ENCODE peak calls at places on chromosomes 7 and 10, in eight cellular contexts. Z, S, H, L, T, K, W and V are unnamed samples.

GRCh38 chr10:29598861-29599311 is 35.9 kb downstream of the SVIL start:
- DNase-seq in K (no peak), Z (peak), T (no peak), H (no peak), S (no peak), W (no peak), L (no peak), V (no peak)

GRCh38 chr7:132526111-132526741 is 50.0 kb downstream of the PLXNA4 start:
- DNase-seq in Z (no peak), T (no peak), W (no peak), H (no peak), L (no peak), S (no peak), K (no peak), V (no peak)

GRCh38 chr7:66837007-66837406 is 84.0 kb upstream of the TMEM248 start:
- DNase-seq in H (peak), L (no peak), W (peak), K (peak), S (no peak), T (no peak), Z (peak), V (no peak)

GRCh38 chr10:71548494-71548846 is 151.8 kb downstream of the CDH23 start:
- DNase-seq in L (no peak), Z (peak), K (no peak), S (no peak), W (no peak), H (peak), T (no peak), V (no peak)

GRCh38 chr10:124256151-124256550 is 162.6 kb downstream of the OAT start:
- DNase-seq in Z (no peak), L (no peak), W (no peak), S (no peak), H (no peak), T (no peak), K (no peak), V (no peak)

GRCh38 chr10:78925800-78926319 is 142.9 kb upstream of the ZMIZ1 start:
- DNase-seq in W (no peak), Z (peak), K (no peak), T (no peak), H (no peak), L (no peak), S (no peak), V (peak)

GRCh38 chr7:50805425-50806130 is 22.9 kb upstream of the GRB10 start:
- DNase-seq in H (no peak), S (no peak), T (no peak), W (peak), K (no peak), L (no peak), Z (no peak), V (no peak)

GRCh38 chr10:125808047-125808446 is 15.0 kb downstream of the UROS start:
- DNase-seq in Z (no peak), H (no peak), K (no peak), W (no peak), S (no peak), L (no peak), T (no peak), V (no peak)

GRCh38 chr7:25216837-25217236 is 11.4 kb downstream of the NPVF start:
- DNase-seq in S (peak), H (no peak), W (peak), K (no peak), L (peak), T (peak), Z (peak), V (peak)

GRCh38 chr10:104582604-104582951 is 58.5 kb upstream of the SORCS3 start:
- DNase-seq in Z (no peak), T (no peak), W (no peak), S (peak), H (no peak), L (no peak), K (no peak), V (no peak)

GRCh38 chr7:24336461-24336860 is 52.5 kb downstream of the NPY start:
- DNase-seq in W (no peak), S (no peak), H (no peak), K (no peak), L (no peak), Z (no peak), T (no peak), V (no peak)

GRCh38 chr7:82319674-82320118 is 123.9 kb downstream of the CACNA2D1 start:
- DNase-seq in K (peak), W (no peak), S (peak), T (no peak), H (no peak), L (peak), Z (peak), V (peak)

GRCh38 chr10:82288461-82288881 is 413.5 kb downstream of the NRG3 start:
- DNase-seq in K (no peak), L (no peak), Z (peak), W (no peak), S (no peak), H (no peak), T (no peak), V (no peak)

GRCh38 chr10:45063605-45064231 is 63.0 kb downstream of the ZNF22 start:
- DNase-seq in L (no peak), H (no peak), T (no peak), S (no peak), K (no peak), Z (no peak), W (no peak), V (no peak)

GRCh38 chr7:141562543-141562942 is 11.3 kb downstream of the AGK start:
- DNase-seq in W (no peak), Z (no peak), L (no peak), T (no peak), S (no peak), H (no peak), K (no peak), V (no peak)

GRCh38 chr7:56250135-56250534 is 133.9 kb upstream of the NUPR2 start:
- DNase-seq in W (no peak), T (no peak), L (no peak), K (no peak), H (no peak), S (no peak), Z (no peak), V (no peak)

GRCh38 chr7:154832557-154833138 is 170.3 kb downstream of the PAXIP1 start:
- DNase-seq in S (no peak), H (peak), W (peak), Z (peak), K (no peak), L (peak), T (no peak), V (no peak)

GRCh38 chr7:1562126-1562525 is 6.1 kb upstream of the TMEM184A start:
- DNase-seq in K (no peak), T (no peak), L (no peak), S (no peak), H (no peak), W (no peak), Z (no peak), V (no peak)

GRCh38 chr7:139078399-139078798 is 31.1 kb downstream of the ZC3HAV1 start:
- DNase-seq in K (no peak), H (no peak), W (peak), T (no peak), S (no peak), Z (peak), L (no peak), V (peak)

GRCh38 chr10:85666987-85667386 is 699.6 kb downstream of the GRID1 start:
- DNase-seq in S (no peak), K (no peak), H (no peak), W (no peak), Z (no peak), T (no peak), L (no peak), V (no peak)

GRCh38 chr10:91043173-91043910 is 122.5 kb upstream of the ANKRD1 start:
- DNase-seq in Z (peak), T (no peak), W (peak), S (no peak), K (no peak), L (peak), H (no peak), V (peak)

GRCh38 chr7:101856488-101857357 is 39.3 kb downstream of the CUX1 start:
- DNase-seq in H (peak), S (no peak), Z (peak), T (peak), K (peak), L (peak), W (peak), V (peak)

GRCh38 chr7:131346885-131347592 is 19.4 kb downstream of the MKLN1 start:
- DNase-seq in L (peak), W (no peak), K (no peak), H (no peak), T (no peak), S (no peak), Z (no peak), V (no peak)

GRCh38 chr10:125379592-125379991 is 219.2 kb upstream of the CTBP2 start:
- DNase-seq in T (no peak), S (no peak), K (no peak), Z (no peak), W (no peak), H (no peak), L (no peak), V (no peak)

GRCh38 chr10:61028861-61029361 is 84.9 kb upstream of the RHOBTB1 start:
- DNase-seq in S (no peak), W (no peak), T (no peak), L (no peak), H (no peak), Z (peak), K (no peak), V (peak)

GRCh38 chr10:48316236-48316635 is 9.8 kb downstream of the MAPK8 start:
- DNase-seq in S (no peak), L (no peak), K (no peak), W (no peak), H (no peak), Z (no peak), T (no peak), V (no peak)

GRCh38 chr10:97861351-97861750 is 11.7 kb downstream of the GOLGA7B start:
- DNase-seq in K (no peak), H (no peak), T (no peak), Z (peak), W (peak), S (no peak), L (no peak), V (peak)

GRCh38 chr7:78489851-78490250 is 691.3 kb downstream of the PHTF2 start:
- DNase-seq in Z (no peak), H (no peak), L (peak), S (no peak), W (no peak), T (no peak), K (no peak), V (no peak)

GRCh38 chr7:97130417-97131139 is 13.1 kb downstream of the SDHAF3 start:
- DNase-seq in Z (no peak), W (peak), L (no peak), S (no peak), T (no peak), K (no peak), H (no peak), V (no peak)

GRCh38 chr10:58807631-58808024 is 295.0 kb downstream of the BICC1 start:
- DNase-seq in T (no peak), Z (no peak), S (no peak), L (no peak), H (no peak), K (no peak), W (no peak), V (peak)

GRCh38 chr10:71260622-71261325 is 48.4 kb downstream of the UNC5B start:
- DNase-seq in L (peak), S (no peak), T (no peak), W (no peak), Z (peak), H (no peak), K (no peak), V (peak)

GRCh38 chr7:24665564-24666294 is 91.5 kb downstream of the GSDME start:
- DNase-seq in K (no peak), Z (peak), T (peak), S (peak), L (peak), W (peak), H (peak), V (peak)